ENCODE peak calls at places on chromosomes 5 and 9, in six cellular contexts. One of them, this sample, is unnamed.

GRCh38 chr5:15286659-15287058 is 213.3 kb upstream of the FBXL7 start:
- DNase-seq in A549: no peak
- DNase-seq in suprapubic skin: no peak
- DNase-seq in stomach: no peak
- DNase-seq in K562: no peak
- DNase-seq in body of pancreas: no peak
- DNase-seq in this sample: no peak

GRCh38 chr9:131660466-131661405 is 79.1 kb downstream of the RAPGEF1 start:
- DNase-seq in A549: no peak
- DNase-seq in suprapubic skin: no peak
- DNase-seq in stomach: no peak
- DNase-seq in K562: no peak
- DNase-seq in body of pancreas: no peak
- DNase-seq in this sample: no peak

GRCh38 chr9:10062629-10063395 is 550.0 kb downstream of the PTPRD start:
- DNase-seq in A549: no peak
- DNase-seq in suprapubic skin: no peak
- DNase-seq in stomach: no peak
- DNase-seq in K562: no peak
- DNase-seq in body of pancreas: no peak
- DNase-seq in this sample: no peak

GRCh38 chr5:54651482-54652076 is 134.0 kb downstream of the SNX18 start:
- DNase-seq in A549: no peak
- DNase-seq in suprapubic skin: peak
- DNase-seq in stomach: peak
- DNase-seq in K562: no peak
- DNase-seq in body of pancreas: peak
- DNase-seq in this sample: peak

GRCh38 chr9:107735821-107736220 is 246.3 kb upstream of the KLF4 start:
- DNase-seq in A549: no peak
- DNase-seq in suprapubic skin: no peak
- DNase-seq in stomach: no peak
- DNase-seq in K562: no peak
- DNase-seq in body of pancreas: no peak
- DNase-seq in this sample: no peak

GRCh38 chr9:82031538-82032280 is 43.1 kb downstream of the SPATA31D1 start:
- DNase-seq in A549: no peak
- DNase-seq in suprapubic skin: peak
- DNase-seq in stomach: no peak
- DNase-seq in K562: no peak
- DNase-seq in body of pancreas: peak
- DNase-seq in this sample: no peak

GRCh38 chr5:52674815-52675545 is 112.7 kb upstream of the ITGA1 start:
- DNase-seq in A549: no peak
- DNase-seq in suprapubic skin: no peak
- DNase-seq in stomach: no peak
- DNase-seq in K562: no peak
- DNase-seq in body of pancreas: no peak
- DNase-seq in this sample: no peak

GRCh38 chr5:38922199-38922598 is 76.4 kb downstream of the OSMR start:
- DNase-seq in A549: peak
- DNase-seq in suprapubic skin: no peak
- DNase-seq in stomach: peak
- DNase-seq in K562: peak
- DNase-seq in body of pancreas: peak
- DNase-seq in this sample: peak

GRCh38 chr5:118552731-118553360 is 435.5 kb downstream of the DTWD2 start:
- DNase-seq in A549: no peak
- DNase-seq in suprapubic skin: no peak
- DNase-seq in stomach: no peak
- DNase-seq in K562: no peak
- DNase-seq in body of pancreas: no peak
- DNase-seq in this sample: no peak

GRCh38 chr9:93126825-93127368 is 7.2 kb downstream of the NINJ1 start:
- DNase-seq in A549: no peak
- DNase-seq in suprapubic skin: peak
- DNase-seq in stomach: no peak
- DNase-seq in K562: no peak
- DNase-seq in body of pancreas: peak
- DNase-seq in this sample: no peak

GRCh38 chr9:94717656-94718225 is 8.8 kb upstream of the AOPEP start:
- DNase-seq in A549: no peak
- DNase-seq in suprapubic skin: no peak
- DNase-seq in stomach: no peak
- DNase-seq in K562: no peak
- DNase-seq in body of pancreas: no peak
- DNase-seq in this sample: no peak

GRCh38 chr5:82987188-82987587 is 90.0 kb downstream of the TMEM167A start:
- DNase-seq in A549: no peak
- DNase-seq in suprapubic skin: no peak
- DNase-seq in stomach: no peak
- DNase-seq in K562: no peak
- DNase-seq in body of pancreas: no peak
- DNase-seq in this sample: no peak

GRCh38 chr5:134226441-134227192 is 744 bp upstream of the PPP2CA start:
- DNase-seq in A549: no peak
- DNase-seq in suprapubic skin: no peak
- DNase-seq in stomach: peak
- DNase-seq in K562: no peak
- DNase-seq in body of pancreas: peak
- DNase-seq in this sample: no peak

GRCh38 chr5:166338801-166339200 is 1952.6 kb upstream of the WWC1 start:
- DNase-seq in A549: no peak
- DNase-seq in suprapubic skin: no peak
- DNase-seq in stomach: no peak
- DNase-seq in K562: no peak
- DNase-seq in body of pancreas: no peak
- DNase-seq in this sample: no peak

GRCh38 chr9:121073038-121073437 is 1.7 kb upstream of the CNTRL start:
- DNase-seq in A549: no peak
- DNase-seq in suprapubic skin: peak
- DNase-seq in stomach: peak
- DNase-seq in K562: no peak
- DNase-seq in body of pancreas: peak
- DNase-seq in this sample: no peak

GRCh38 chr5:56569576-56569975 is 245.8 kb upstream of the MAP3K1 start:
- DNase-seq in A549: no peak
- DNase-seq in suprapubic skin: no peak
- DNase-seq in stomach: no peak
- DNase-seq in K562: no peak
- DNase-seq in body of pancreas: no peak
- DNase-seq in this sample: no peak

GRCh38 chr5:159444441-159445082 is 114.3 kb upstream of the IL12B start:
- DNase-seq in A549: peak
- DNase-seq in suprapubic skin: no peak
- DNase-seq in stomach: no peak
- DNase-seq in K562: no peak
- DNase-seq in body of pancreas: no peak
- DNase-seq in this sample: no peak

GRCh38 chr5:139696894-139697658 is 48.9 kb downstream of the CXXC5 start:
- DNase-seq in A549: no peak
- DNase-seq in suprapubic skin: peak
- DNase-seq in stomach: peak
- DNase-seq in K562: peak
- DNase-seq in body of pancreas: peak
- DNase-seq in this sample: peak

GRCh38 chr9:90916147-90916734 is 114.6 kb downstream of the SYK start:
- DNase-seq in A549: no peak
- DNase-seq in suprapubic skin: no peak
- DNase-seq in stomach: no peak
- DNase-seq in K562: no peak
- DNase-seq in body of pancreas: no peak
- DNase-seq in this sample: no peak

GRCh38 chr9:117073539-117074336 is 341.1 kb downstream of the ASTN2 start:
- DNase-seq in A549: peak
- DNase-seq in suprapubic skin: no peak
- DNase-seq in stomach: no peak
- DNase-seq in K562: peak
- DNase-seq in body of pancreas: peak
- DNase-seq in this sample: peak

GRCh38 chr9:83706703-83707517 is 848 bp downstream of the UBQLN1 start:
- DNase-seq in A549: no peak
- DNase-seq in suprapubic skin: peak
- DNase-seq in stomach: peak
- DNase-seq in K562: peak
- DNase-seq in body of pancreas: peak
- DNase-seq in this sample: peak

GRCh38 chr9:17116400-17116837 is 18.4 kb upstream of the CNTLN start:
- DNase-seq in A549: peak
- DNase-seq in suprapubic skin: no peak
- DNase-seq in stomach: no peak
- DNase-seq in K562: peak
- DNase-seq in body of pancreas: no peak
- DNase-seq in this sample: peak

GRCh38 chr9:125996671-125997509 is 249.7 kb downstream of the PBX3 start:
- DNase-seq in A549: no peak
- DNase-seq in suprapubic skin: peak
- DNase-seq in stomach: no peak
- DNase-seq in K562: no peak
- DNase-seq in body of pancreas: no peak
- DNase-seq in this sample: no peak

GRCh38 chr9:124629600-124629999 is 122.4 kb upstream of the NR5A1 start:
- DNase-seq in A549: no peak
- DNase-seq in suprapubic skin: no peak
- DNase-seq in stomach: no peak
- DNase-seq in K562: no peak
- DNase-seq in body of pancreas: no peak
- DNase-seq in this sample: no peak

GRCh38 chr9:97907051-97907450 is 15.2 kb downstream of the TRMO start:
- DNase-seq in A549: no peak
- DNase-seq in suprapubic skin: no peak
- DNase-seq in stomach: no peak
- DNase-seq in K562: no peak
- DNase-seq in body of pancreas: no peak
- DNase-seq in this sample: no peak

GRCh38 chr9:117184173-117184572 is 230.7 kb downstream of the ASTN2 start:
- DNase-seq in A549: no peak
- DNase-seq in suprapubic skin: no peak
- DNase-seq in stomach: no peak
- DNase-seq in K562: no peak
- DNase-seq in body of pancreas: no peak
- DNase-seq in this sample: no peak

DNA sequence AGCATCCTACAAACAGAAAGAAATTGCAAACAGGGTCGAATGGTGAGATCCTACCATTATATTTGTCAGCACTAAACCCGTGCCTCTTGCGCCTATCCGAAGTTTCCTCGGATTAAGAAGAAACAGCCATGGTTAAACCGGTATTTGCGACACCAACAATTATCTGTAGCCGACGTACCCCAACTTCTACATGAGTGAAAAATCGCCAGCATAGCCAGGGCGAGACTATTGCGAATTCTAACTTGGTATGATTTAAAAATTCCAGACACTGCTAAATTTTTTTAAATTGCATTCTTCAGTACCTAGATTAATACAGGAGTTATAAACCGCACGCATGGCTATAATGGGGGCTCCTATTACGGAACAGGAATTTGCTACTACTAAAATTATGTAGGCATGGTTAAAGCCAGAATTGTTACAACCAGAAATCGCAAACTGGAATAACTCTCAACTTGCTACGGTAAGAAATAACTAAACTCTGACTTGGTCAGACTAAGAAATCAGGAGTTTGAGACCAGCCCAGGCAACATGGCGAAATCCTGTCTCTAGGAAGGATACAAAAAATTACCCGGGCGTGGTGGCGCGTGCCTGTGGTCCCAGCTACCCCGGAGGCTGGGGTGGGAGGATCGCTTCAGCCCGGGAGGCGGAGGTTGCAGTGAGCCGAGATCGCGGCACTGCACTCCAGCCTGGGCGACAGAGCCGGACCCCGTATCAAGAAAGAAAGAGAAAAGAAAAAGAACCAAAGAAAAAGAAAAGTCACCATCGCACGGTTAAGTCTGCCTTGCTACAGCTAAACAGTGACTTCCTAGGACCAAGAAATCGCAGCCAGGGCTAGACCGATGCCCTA is 25.5 kb upstream of the ANXA2R start:
- DNase-seq in A549: no peak
- DNase-seq in suprapubic skin: peak
- DNase-seq in stomach: peak
- DNase-seq in K562: no peak
- DNase-seq in body of pancreas: peak
- DNase-seq in this sample: peak
- TF ChIP-seq POLR2A in A549: no peak
- TF ChIP-seq POLR2A in suprapubic skin: no peak
- TF ChIP-seq POLR2A in stomach: no peak
- TF ChIP-seq POLR2A in K562: peak
- TF ChIP-seq POLR2A in body of pancreas: no peak
- TF ChIP-seq POLR2A in this sample: no peak

DNA sequence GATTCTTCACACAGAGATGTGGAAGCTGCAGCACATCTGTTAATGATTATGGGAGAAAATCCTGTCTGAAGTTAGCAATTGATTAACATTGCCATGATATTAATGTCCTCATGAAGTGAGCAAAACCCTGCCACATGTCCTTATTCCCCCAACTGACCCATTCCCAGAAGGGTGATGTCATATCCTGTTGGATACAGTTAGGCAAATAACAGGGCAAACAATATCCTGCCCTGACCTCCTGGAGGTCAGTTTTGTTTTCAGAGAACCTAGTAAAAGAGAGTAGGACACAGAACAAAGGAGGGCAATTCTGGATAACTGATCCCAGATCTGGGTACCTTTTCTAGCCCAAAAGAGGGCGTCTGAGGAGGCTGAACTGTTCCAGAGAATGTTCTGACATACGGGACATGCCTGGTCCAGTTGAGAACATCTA is 11.0 kb downstream of the ABLIM3 start:
- DNase-seq in A549: peak
- DNase-seq in suprapubic skin: no peak
- DNase-seq in stomach: no peak
- DNase-seq in K562: no peak
- DNase-seq in body of pancreas: no peak
- DNase-seq in this sample: no peak
- TF ChIP-seq POLR2A in A549: no peak
- TF ChIP-seq POLR2A in suprapubic skin: no peak
- TF ChIP-seq POLR2A in stomach: no peak
- TF ChIP-seq POLR2A in K562: no peak
- TF ChIP-seq POLR2A in body of pancreas: no peak
- TF ChIP-seq POLR2A in this sample: no peak

GRCh38 chr9:33750307-33750838 is 45.0 kb upstream of the PRSS3 start:
- DNase-seq in A549: peak
- DNase-seq in suprapubic skin: no peak
- DNase-seq in stomach: peak
- DNase-seq in K562: no peak
- DNase-seq in body of pancreas: peak
- DNase-seq in this sample: no peak
- TF ChIP-seq POLR2A in A549: no peak
- TF ChIP-seq POLR2A in suprapubic skin: no peak
- TF ChIP-seq POLR2A in stomach: no peak
- TF ChIP-seq POLR2A in K562: no peak
- TF ChIP-seq POLR2A in body of pancreas: no peak
- TF ChIP-seq POLR2A in this sample: no peak

DNA sequence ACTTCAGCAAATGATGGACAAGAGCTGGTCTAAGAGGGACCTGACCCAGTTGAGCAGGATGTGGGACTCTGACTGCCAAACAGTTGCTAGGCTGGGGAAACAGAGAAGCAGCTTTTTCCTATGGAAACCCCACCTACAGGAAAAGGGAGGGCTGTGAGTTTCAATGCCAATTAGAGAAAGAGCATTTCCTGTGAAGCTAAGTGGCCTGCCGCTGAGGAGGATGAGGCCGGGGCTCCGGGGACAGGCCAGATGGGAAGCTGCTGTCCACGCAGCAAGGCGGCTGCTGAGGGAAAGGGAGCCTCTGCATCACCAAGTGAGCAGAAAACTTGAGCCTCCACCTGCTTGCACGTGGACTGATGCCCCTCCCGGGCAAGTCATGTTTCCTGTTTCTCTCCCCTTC is at the start of gene PCDH12:
- DNase-seq in A549: no peak
- DNase-seq in suprapubic skin: no peak
- DNase-seq in stomach: no peak
- DNase-seq in K562: no peak
- DNase-seq in body of pancreas: no peak
- DNase-seq in this sample: no peak
- TF ChIP-seq POLR2A in A549: no peak
- TF ChIP-seq POLR2A in suprapubic skin: no peak
- TF ChIP-seq POLR2A in stomach: no peak
- TF ChIP-seq POLR2A in K562: no peak
- TF ChIP-seq POLR2A in body of pancreas: no peak
- TF ChIP-seq POLR2A in this sample: no peak

This sample was measured in erythroblast.